ENCODE peak calls at places on chromosomes 1 and 21, in eight cellular contexts. F is stimulated activated CD4-positive, alpha-beta T cell treated with anti-CD3 and anti-CD28 coated beads, Interleukin-4, amount 100 ng/mL, for 1 hour; I is T-helper 2 cell; Y is breast epithelium; B is GM03348; T is memory B cell; Q is endodermal cell; C is NCI-H1105. H is an unnamed sample.

GRCh38 chr1:67855944-67856343 is 22.7 kb upstream of the GNG12 start:
- DNase-seq in F (no peak), I (no peak), Y (no peak), B (no peak), T (no peak), Q (no peak), C (no peak), H (no peak)

GRCh38 chr1:201624741-201625646 is 86.1 kb downstream of the NAV1 start:
- DNase-seq in F (no peak), I (no peak), Y (no peak), B (peak; percentile 87), T (no peak), Q (no peak), C (no peak), H (no peak)

GRCh38 chr1:151989131-151989868 is 4.4 kb downstream of the S100A10 start:
- DNase-seq in F (peak; percentile 41), I (no peak), Y (no peak), B (peak; percentile 83), T (no peak), Q (no peak), C (no peak), H (no peak)

GRCh38 chr1:53590581-53591515 is 131.6 kb downstream of the DMRTB1 start:
- DNase-seq in F (no peak), I (no peak), Y (no peak), B (peak; percentile 70), T (no peak), Q (peak; percentile 51), C (no peak), H (no peak)

GRCh38 chr1:17170571-17170970 is 34.4 kb upstream of the PADI1 start:
- DNase-seq in F (no peak), I (no peak), Y (no peak), B (peak; percentile 61), T (no peak), Q (no peak), C (no peak), H (no peak)

GRCh38 chr1:154445040-154445472 is 39.9 kb downstream of the IL6R start:
- DNase-seq in F (peak; percentile 20), I (peak; percentile 17), Y (no peak), B (peak; percentile 67), T (no peak), Q (no peak), C (no peak), H (no peak)

GRCh38 chr1:228490120-228491078 is 3.2 kb downstream of the RNF187 start:
- DNase-seq in F (no peak), I (no peak), Y (no peak), B (peak; percentile 69), T (no peak), Q (no peak), C (peak; percentile 82), H (no peak)

GRCh38 chr1:22262583-22262982 is 119.7 kb upstream of the WNT4 start:
- DNase-seq in F (no peak), I (no peak), Y (no peak), B (no peak), T (no peak), Q (peak; percentile 86), C (no peak), H (no peak)

GRCh38 chr1:234533034-234533571 is 54.1 kb upstream of the TARBP1 start:
- DNase-seq in F (no peak), I (no peak), Y (peak; percentile 60), B (peak; percentile 77), T (no peak), Q (no peak), C (no peak), H (no peak)

GRCh38 chr1:29809446-29810120 is 573.3 kb downstream of the PTPRU start:
- DNase-seq in F (no peak), I (no peak), Y (no peak), B (no peak), T (no peak), Q (peak; percentile 36), C (no peak), H (no peak)

GRCh38 chr1:109641341-109641740 is 14.6 kb upstream of the GSTM4 start:
- DNase-seq in F (no peak), I (no peak), Y (no peak), B (peak; percentile 0), T (no peak), Q (no peak), C (no peak), H (no peak)

GRCh38 chr1:2417833-2418225 is 5.5 kb upstream of the PEX10 start:
- DNase-seq in F (no peak), I (no peak), Y (no peak), B (no peak), T (no peak), Q (no peak), C (no peak), H (no peak)

GRCh38 chr21:31660134-31660565 is 657 bp downstream of the SOD1 start:
- DNase-seq in F (no peak), I (no peak), Y (no peak), B (peak; percentile 16), T (peak; percentile 26), Q (peak; percentile 75), C (peak; percentile 46), H (no peak)

GRCh38 chr1:3496916-3497315 is 42.5 kb downstream of the ARHGEF16 start:
- DNase-seq in F (no peak), I (no peak), Y (no peak), B (no peak), T (no peak), Q (no peak), C (no peak), H (no peak)

GRCh38 chr1:6026095-6026809 is 19.4 kb upstream of the KCNAB2 start:
- DNase-seq in F (peak; percentile 94), I (peak; percentile 95), Y (peak; percentile 78), B (peak; percentile 78), T (peak; percentile 87), Q (peak; percentile 96), C (peak; percentile 91), H (peak; percentile 93)

GRCh38 chr1:1556505-1556904 is 16.1 kb upstream of the TMEM240 start:
- DNase-seq in F (no peak), I (no peak), Y (no peak), B (no peak), T (no peak), Q (no peak), C (no peak), H (no peak)

GRCh38 chr1:234208791-234209190 is 164.5 kb upstream of the COA6 start:
- DNase-seq in F (no peak), I (no peak), Y (no peak), B (no peak), T (no peak), Q (no peak), C (no peak), H (no peak)

GRCh38 chr1:43008425-43009108 is 49.9 kb upstream of the SLC2A1 start:
- DNase-seq in F (no peak), I (no peak), Y (no peak), B (no peak), T (no peak), Q (peak; percentile 99), C (no peak), H (no peak)

GRCh38 chr1:231629132-231629531 is 2.5 kb downstream of the DISC1 start:
- DNase-seq in F (no peak), I (no peak), Y (no peak), B (no peak), T (no peak), Q (no peak), C (no peak), H (no peak)